ENCODE peak calls at places on chromosomes 7 and 10, in eight cellular contexts. D is K562, R is HCT116, V is endothelial cell of umbilical vein, B is GM23338, O is H1, C is GM12878, Q is HepG2. P is an unnamed sample.

GRCh38 chr10:13708256-13708990 is 121.7 kb downstream of the PRPF18 start:
- DNase-seq in D (no peak), R (no peak), V (no peak), B (peak; percentile 38), O (no peak), C (no peak), Q (no peak), P (no peak)

GRCh38 chr7:6578114-6579084 is 1.1 kb downstream of the ZDHHC4 start:
- DNase-seq in D (no peak), R (no peak), V (no peak), B (no peak), O (no peak), C (no peak), Q (peak; percentile 99), P (no peak)

GRCh38 chr10:13684252-13684791 is 97.6 kb downstream of the PRPF18 start:
- DNase-seq in D (no peak), R (no peak), V (peak; percentile 93), B (no peak), O (no peak), C (no peak), Q (no peak), P (no peak)

GRCh38 chr7:31116615-31117014 is 64.5 kb downstream of the ADCYAP1R1 start:
- DNase-seq in D (no peak), R (no peak), V (no peak), B (no peak), O (peak; percentile 24), C (no peak), Q (no peak), P (no peak)

GRCh38 chr10:11245510-11245909 is 227.8 kb downstream of the CELF2 start:
- DNase-seq in D (no peak), R (no peak), V (no peak), B (no peak), O (no peak), C (peak; percentile 84), Q (no peak), P (no peak)

GRCh38 chr10:132737390-132738048 is 48.4 kb downstream of the NKX6-2 start:
- DNase-seq in D (no peak), R (no peak), V (no peak), B (no peak), O (no peak), C (no peak), Q (no peak), P (no peak)

GRCh38 chr7:142349670-142350405 is 92.0 kb upstream of the PRSS58 start:
- DNase-seq in D (no peak), R (no peak), V (no peak), B (no peak), O (no peak), C (no peak), Q (no peak), P (no peak)

GRCh38 chr10:121772406-121772805 is 155.4 kb downstream of the ATE1 start:
- DNase-seq in D (no peak), R (no peak), V (no peak), B (no peak), O (no peak), C (no peak), Q (no peak), P (no peak)

GRCh38 chr10:33098966-33099663 is 141.1 kb upstream of the ITGB1 start:
- DNase-seq in D (no peak), R (no peak), V (no peak), B (no peak), O (no peak), C (no peak), Q (no peak), P (no peak)

GRCh38 chr7:151410405-151411390 is 860 bp upstream of the WDR86 start:
- DNase-seq in D (no peak), R (no peak), V (no peak), B (peak; percentile 86), O (peak; percentile 76), C (no peak), Q (no peak), P (no peak)

GRCh38 chr10:91596821-91597396 is 36.0 kb downstream of the PPP1R3C start:
- DNase-seq in D (no peak), R (no peak), V (peak; percentile 88), B (no peak), O (no peak), C (no peak), Q (no peak), P (no peak)

GRCh38 chr7:12031638-12032037 is 179.5 kb upstream of the TMEM106B start:
- DNase-seq in D (no peak), R (peak; percentile 36), V (peak; percentile 30), B (peak; percentile 72), O (no peak), C (no peak), Q (no peak), P (no peak)

GRCh38 chr7:1964913-1965578 is 267.7 kb downstream of the MAD1L1 start:
- DNase-seq in D (no peak), R (no peak), V (no peak), B (no peak), O (no peak), C (no peak), Q (no peak), P (no peak)

GRCh38 chr7:14071045-14071444 is 81.6 kb upstream of the ETV1 start:
- DNase-seq in D (no peak), R (no peak), V (no peak), B (no peak), O (no peak), C (no peak), Q (no peak), P (no peak)
- TF ChIP-seq POLR2AphosphoS5 in D (no peak), R (no peak), V (no peak), B (no peak), O (no peak), C (no peak), Q (no peak), P (no peak)

GRCh38 chr10:80579370-80579769 is 41.7 kb downstream of the SH2D4B start:
- DNase-seq in D (no peak), R (no peak), V (no peak), B (no peak), O (no peak), C (no peak), Q (no peak), P (no peak)
- H3K27ac ChIP-seq in D (no peak overlapping the region), R (no peak overlapping the region), V (no peak overlapping the region), B (no peak overlapping the region), O (no peak overlapping the region), C (no peak overlapping the region), Q (no peak overlapping the region), P (peak overlapping the region; percentile 62)

GRCh38 chr7:76000566-76000965 is 6.2 kb upstream of the TMEM120A start:
- DNase-seq in D (no peak), R (no peak), V (no peak), B (no peak), O (no peak), C (no peak), Q (no peak), P (no peak)

GRCh38 chr7:76002822-76003221 is 8.4 kb upstream of the TMEM120A start:
- DNase-seq in D (no peak), R (no peak), V (no peak), B (no peak), O (no peak), C (no peak), Q (no peak), P (no peak)

GRCh38 chr7:76008156-76008687 is 13.8 kb upstream of the TMEM120A start:
- DNase-seq in D (no peak), R (no peak), V (no peak), B (no peak), O (no peak), C (peak; percentile 23), Q (no peak), P (no peak)

GRCh38 chr7:76002139-76002538 is 7.7 kb upstream of the TMEM120A start:
- DNase-seq in D (no peak), R (no peak), V (no peak), B (no peak), O (no peak), C (no peak), Q (no peak), P (no peak)

GRCh38 chr7:76003351-76003750 is 9.0 kb upstream of the TMEM120A start:
- DNase-seq in D (no peak), R (no peak), V (no peak), B (no peak), O (no peak), C (no peak), Q (no peak), P (no peak)
- TF ChIP-seq EZH2 in D (no peak), R (no peak), V (no peak), B (no peak), O (no peak), C (no peak), Q (no peak), P (no peak)

GRCh38 chr7:129650056-129650758 is 38.7 kb downstream of the NRF1 start:
- DNase-seq in D (no peak), R (no peak), V (no peak), B (no peak), O (no peak), C (no peak), Q (no peak), P (no peak)
- TF ChIP-seq POLR2AphosphoS5 in D (no peak), R (no peak), V (no peak), B (no peak), O (no peak), C (no peak), Q (no peak), P (no peak)

GRCh38 chr10:17438583-17438982 is 15.8 kb downstream of the ST8SIA6 start:
- DNase-seq in D (no peak), R (no peak), V (no peak), B (no peak), O (no peak), C (no peak), Q (no peak), P (no peak)
- H3K27ac ChIP-seq in D (peak overlapping the region; percentile 3), R (no peak overlapping the region), V (no peak overlapping the region), B (no peak overlapping the region), O (no peak overlapping the region), C (no peak overlapping the region), Q (no peak overlapping the region), P (no peak overlapping the region)

GRCh38 chr10:8051851-8052257 is 2.6 kb upstream of the GATA3 start:
- DNase-seq in D (no peak), R (no peak), V (peak; percentile 83), B (peak; percentile 78), O (no peak), C (no peak), Q (no peak), P (no peak)

GRCh38 chr10:8052344-8052969 is 2.0 kb upstream of the GATA3 start:
- DNase-seq in D (no peak), R (no peak), V (peak; percentile 67), B (no peak), O (no peak), C (no peak), Q (no peak), P (no peak)

GRCh38 chr10:8053446-8054242 is 844 bp upstream of the GATA3 start:
- DNase-seq in D (peak; percentile 96), R (peak; percentile 55), V (peak; percentile 87), B (peak; percentile 95), O (peak; percentile 91), C (no peak), Q (no peak), P (no peak)

GRCh38 chr10:8054243-8054497 is 318 bp upstream of the GATA3 start:
- DNase-seq in D (no peak), R (no peak), V (no peak), B (no peak), O (peak; percentile 76), C (no peak), Q (no peak), P (no peak)

GRCh38 chr10:8052970-8053445 is 1.5 kb upstream of the GATA3 start:
- DNase-seq in D (no peak), R (no peak), V (no peak), B (no peak), O (no peak), C (no peak), Q (no peak), P (no peak)
- TF ChIP-seq EZH2 in D (no peak), R (no peak), V (no peak), B (peak; percentile 91), O (peak; percentile 38), C (peak; percentile 9), Q (no peak), P (no peak)